ENCODE peak calls at places on chromosomes 11 and 22, in five cellular contexts. I, L, G, B and E are unnamed samples.

GRCh38 chr22:20424553-20424936 is 13.1 kb downstream of the SCARF2 start:
- DNase-seq in I (no peak), L (no peak), G (no peak), B (no peak), E (no peak)

GRCh38 chr11:84673753-84674152 is 953.4 kb downstream of the DLG2 start:
- DNase-seq in I (no peak), L (no peak), G (no peak), B (peak; percentile 33), E (peak; percentile 39)

GRCh38 chr22:30010789-30011405 is 69.4 kb upstream of the HORMAD2 start:
- DNase-seq in I (no peak), L (no peak), G (no peak), B (no peak), E (peak; percentile 40)

GRCh38 chr11:112051768-112052167 is 22.0 kb downstream of the PIH1D2 start:
- DNase-seq in I (no peak), L (no peak), G (no peak), B (no peak), E (no peak)

GRCh38 chr11:119975561-119976152 is 162.3 kb downstream of the TRIM29 start:
- DNase-seq in I (no peak), L (no peak), G (no peak), B (no peak), E (no peak)

GRCh38 chr11:1765871-1766718 is 2.4 kb upstream of the CTSD start:
- DNase-seq in I (no peak), L (no peak), G (no peak), B (no peak), E (no peak)

GRCh38 chr11:62664405-62665074 is 470 bp downstream of the C11orf98 start:
- DNase-seq in I (peak; percentile 52), L (no peak), G (peak; percentile 50), B (no peak), E (peak; percentile 43)

GRCh38 chr11:60367009-60367408 is 11.3 kb upstream of the MS4A7 start:
- DNase-seq in I (no peak), L (no peak), G (no peak), B (no peak), E (no peak)

GRCh38 chr11:111417766-111418435 is 38.8 kb upstream of the POU2AF1 start:
- DNase-seq in I (peak; percentile 39), L (no peak), G (peak; percentile 84), B (peak; percentile 76), E (peak; percentile 90)

GRCh38 chr22:48146426-48146825 is 1384.0 kb downstream of the TBC1D22A start:
- DNase-seq in I (no peak), L (no peak), G (no peak), B (no peak), E (no peak)

GRCh38 chr22:32475428-32476010 is 908 bp downstream of the FBXO7 start:
- DNase-seq in I (peak; percentile 52), L (no peak), G (peak; percentile 60), B (no peak), E (no peak)

GRCh38 chr11:82105331-82105992 is 628.2 kb downstream of the FAM181B start:
- DNase-seq in I (no peak), L (no peak), G (no peak), B (no peak), E (no peak)

GRCh38 chr11:117814766-117815261 is 9.7 kb downstream of the FXYD2 start:
- DNase-seq in I (no peak), L (peak; percentile 96), G (peak; percentile 79), B (peak; percentile 42), E (no peak)

GRCh38 chr11:61111786-61112517 is 9.7 kb downstream of the CD5 start:
- DNase-seq in I (no peak), L (no peak), G (no peak), B (no peak), E (no peak)

GRCh38 chr22:32050678-32051515 is 7.8 kb downstream of the SLC5A1 start:
- DNase-seq in I (peak; percentile 74), L (no peak), G (peak; percentile 19), B (peak; percentile 45), E (peak; percentile 92)

GRCh38 chr11:66725646-66726045 is 3.4 kb downstream of the SPTBN2 start:
- DNase-seq in I (peak; percentile 10), L (no peak), G (no peak), B (no peak), E (no peak)

GRCh38 chr11:45215098-45215497 is 68.7 kb downstream of the PRDM11 start:
- DNase-seq in I (no peak), L (no peak), G (no peak), B (no peak), E (no peak)

GRCh38 chr11:8368194-8368593 is 104.5 kb upstream of the LMO1 start:
- DNase-seq in I (no peak), L (no peak), G (no peak), B (no peak), E (no peak)

GRCh38 chr11:103047837-103048236 is 44.1 kb downstream of the DCUN1D5 start:
- DNase-seq in I (no peak), L (no peak), G (no peak), B (no peak), E (no peak)

GRCh38 chr11:65645710-65646109 is 7.8 kb downstream of the SIPA1 start:
- DNase-seq in I (peak; percentile 14), L (no peak), G (no peak), B (peak; percentile 33), E (peak; percentile 20)
- H3K4me3 ChIP-seq in I (no peak overlapping the region), L (no peak overlapping the region), G (no peak overlapping the region), B (no peak overlapping the region), E (no peak overlapping the region)

DNA sequence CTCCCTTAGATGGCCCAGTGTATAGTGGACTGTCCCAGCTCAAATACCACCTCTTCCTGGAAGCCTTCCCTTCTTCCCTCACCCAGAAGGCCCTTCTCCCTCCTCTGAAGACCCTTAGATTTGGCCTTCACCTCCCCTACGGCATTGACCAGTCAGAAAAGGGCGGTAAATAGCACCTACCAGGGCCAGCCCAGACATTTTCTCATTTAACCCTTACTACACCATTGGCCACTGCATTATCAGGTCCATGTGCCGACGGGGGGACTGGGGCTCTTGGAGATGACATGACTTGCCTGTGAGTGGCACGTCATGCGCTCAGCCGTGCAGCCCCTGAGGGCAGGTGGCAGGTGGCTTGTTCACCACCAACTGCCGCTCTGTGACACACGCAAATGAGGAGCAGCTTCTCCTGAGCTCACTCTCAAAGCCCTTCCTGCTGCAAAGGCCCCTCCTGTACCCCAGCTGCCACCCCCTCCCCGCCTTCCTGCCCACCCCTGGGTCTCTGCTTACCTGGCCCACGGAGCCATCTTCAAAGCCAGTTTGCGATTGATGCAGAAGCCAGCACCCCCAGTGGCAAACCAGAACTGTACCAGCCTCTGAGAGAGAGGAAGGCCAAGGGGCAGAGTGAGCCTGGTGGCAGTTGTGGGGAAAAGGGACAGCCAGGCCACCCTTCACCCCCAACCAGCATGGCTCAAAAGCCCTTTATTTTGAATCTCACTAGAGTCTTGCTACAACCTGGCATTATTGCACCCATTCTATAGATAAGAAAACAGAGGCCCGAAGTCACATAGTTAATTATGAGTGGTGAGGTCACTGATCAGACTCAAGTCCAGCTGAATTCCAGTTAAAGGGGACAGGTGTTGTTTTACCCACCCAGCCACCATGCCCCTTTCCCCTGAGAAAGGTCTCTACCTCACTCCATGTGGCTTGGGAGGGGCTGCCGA is 9.5 kb downstream of the MFNG start:
- DNase-seq in I (no peak), L (no peak), G (no peak), B (no peak), E (no peak)
- TF ChIP-seq CTCF in I (no peak), L (no peak), G (no peak), B (no peak), E (no peak)

DNA sequence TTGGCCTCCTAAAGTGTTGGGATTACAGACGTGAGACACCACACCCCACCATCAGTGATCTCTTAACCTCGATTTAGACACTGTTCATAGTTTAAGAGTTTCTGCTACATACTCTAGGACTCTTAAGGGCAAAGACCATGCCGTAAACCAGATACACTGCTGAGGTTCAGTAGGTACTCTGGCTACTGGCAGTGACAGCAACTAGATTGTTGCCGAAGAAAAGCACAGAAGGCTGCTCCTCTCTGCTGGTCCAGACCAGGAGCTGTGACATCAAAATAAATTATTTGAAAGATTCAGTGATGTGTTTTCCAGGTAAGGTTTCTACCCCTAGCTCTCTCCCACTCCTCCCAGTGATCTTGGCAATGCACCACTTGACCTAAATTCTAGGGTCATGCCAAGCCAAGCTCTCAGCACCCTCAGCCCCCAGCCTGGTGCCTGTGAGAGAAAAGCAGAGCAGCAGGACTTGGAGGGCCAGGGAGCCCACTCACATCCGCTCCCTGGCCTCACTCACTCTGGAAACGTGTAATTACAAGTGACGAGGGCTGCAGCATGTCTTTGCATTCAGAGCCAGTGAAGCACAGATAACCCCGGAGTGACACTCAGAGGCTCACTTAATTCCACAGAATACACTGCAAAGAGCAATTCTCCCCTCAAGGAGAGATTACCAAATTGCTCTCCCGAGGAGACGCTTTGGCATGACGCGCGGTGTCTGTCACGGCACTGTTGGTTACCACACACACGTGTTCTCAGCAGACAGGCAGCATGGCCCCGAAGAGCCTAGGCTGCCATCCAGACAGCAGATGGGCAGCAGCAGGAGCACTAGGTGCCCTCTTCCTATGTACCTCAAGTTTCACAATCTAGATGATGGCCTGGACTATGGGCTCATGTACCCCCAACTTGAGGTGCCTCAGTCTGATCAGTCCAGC is 96.9 kb upstream of the PITPNB start:
- DNase-seq in I (peak; percentile 17), L (no peak), G (no peak), B (no peak), E (no peak)
- H3K4me3 ChIP-seq in I (no peak overlapping the region), L (no peak overlapping the region), G (no peak overlapping the region), B (no peak overlapping the region), E (no peak overlapping the region)

GRCh38 chr11:68077617-68078592 is 39.1 kb downstream of the TCIRG1 start:
- DNase-seq in I (no peak), L (no peak), G (no peak), B (no peak), E (no peak)

GRCh38 chr11:68082478-68082877 is 38.7 kb downstream of the CHKA start:
- DNase-seq in I (no peak), L (no peak), G (no peak), B (no peak), E (no peak)

GRCh38 chr11:68083517-68083916 is 37.7 kb downstream of the CHKA start:
- DNase-seq in I (no peak), L (no peak), G (no peak), B (no peak), E (no peak)

GRCh38 chr11:68076371-68077042 is 37.7 kb downstream of the TCIRG1 start:
- DNase-seq in I (no peak), L (no peak), G (no peak), B (no peak), E (no peak)

DNA sequence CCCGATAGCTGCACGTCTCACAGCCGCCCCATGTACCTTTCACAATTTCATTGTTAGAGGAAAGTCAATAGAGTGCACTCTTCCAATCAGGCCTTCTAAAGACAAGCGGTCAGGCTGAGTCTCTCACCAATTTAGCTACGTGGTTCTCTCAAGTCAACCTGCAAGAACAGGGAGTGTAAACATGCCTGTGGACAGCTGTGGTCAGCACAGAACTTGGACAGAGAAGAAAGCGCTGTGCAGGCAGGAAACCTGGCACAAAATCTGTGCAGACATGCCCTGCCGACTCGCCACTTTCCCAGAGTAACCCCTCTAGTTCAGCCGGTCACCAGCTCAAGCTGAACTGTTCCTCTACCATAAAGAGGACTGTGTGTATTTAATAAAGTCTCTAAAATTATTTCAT is 39.5 kb downstream of the CHKA start:
- DNase-seq in I (no peak), L (no peak), G (no peak), B (peak; percentile 59), E (no peak)
- TF ChIP-seq CTCF in I (no peak), L (no peak), G (no peak), B (no peak), E (no peak)